ENCODE peak calls at places on chromosomes 5 and 9, in five cellular contexts. Q is SK-N-SH, Y is GM23248, E is GM23338, P is neural progenitor cell. W is an unnamed sample.

GRCh38 chr5:126124706-126125345 is 298.4 kb upstream of the GRAMD2B start:
- DNase-seq in E (peak; percentile 16), P (no peak), Q (no peak), Y (peak; percentile 83), W (no peak)

GRCh38 chr9:6226696-6227095 is 11.1 kb downstream of the IL33 start:
- DNase-seq in E (peak; percentile 42), Y (peak; percentile 25), Q (no peak), P (no peak), W (no peak)

GRCh38 chr9:134413890-134414731 is 87.9 kb downstream of the RXRA start:
- DNase-seq in Q (peak; percentile 76), P (no peak), Y (peak; percentile 95), E (no peak), W (no peak)

GRCh38 chr9:130463141-130463540 is 18.4 kb downstream of the ASS1 start:
- DNase-seq in Y (no peak), E (no peak), P (no peak), Q (no peak), W (no peak)

GRCh38 chr9:32351845-32352244 is 32.6 kb upstream of the ACO1 start:
- DNase-seq in Y (peak; percentile 5), Q (no peak), E (peak; percentile 81), P (peak; percentile 66), W (peak; percentile 7)

GRCh38 chr5:179142434-179143198 is 82.4 kb downstream of the ZNF354C start:
- DNase-seq in E (no peak), P (no peak), Q (peak; percentile 73), Y (peak; percentile 80), W (no peak)

GRCh38 chr9:13146838-13147237 is 132.7 kb downstream of the MPDZ start:
- DNase-seq in Y (no peak), Q (no peak), E (no peak), P (no peak), W (no peak)

GRCh38 chr9:86856259-86856658 is 91.0 kb downstream of the GAS1 start:
- DNase-seq in Q (no peak), E (peak; percentile 17), Y (no peak), P (no peak), W (no peak)

GRCh38 chr5:65151632-65152031 is 330.1 kb downstream of the ADAMTS6 start:
- DNase-seq in E (no peak), P (no peak), Q (no peak), Y (peak; percentile 28), W (no peak)

GRCh38 chr9:77293949-77294348 is 116.6 kb downstream of the VPS13A start:
- DNase-seq in P (no peak), Q (no peak), Y (no peak), E (no peak), W (no peak)

GRCh38 chr5:58072202-58072791 is 387.6 kb downstream of the PLK2 start:
- DNase-seq in Q (peak; percentile 22), P (peak; percentile 41), E (no peak), Y (no peak), W (no peak)

GRCh38 chr5:128706269-128706668 is 168.2 kb upstream of the FBN2 start:
- DNase-seq in E (no peak), Y (peak; percentile 5), Q (no peak), P (no peak), W (no peak)

GRCh38 chr9:14633148-14633547 is 60.1 kb downstream of the ZDHHC21 start:
- DNase-seq in E (peak; percentile 58), P (peak; percentile 2), Q (no peak), Y (no peak), W (no peak)

GRCh38 chr5:44830951-44831350 is 22.2 kb downstream of the MRPS30 start:
- DNase-seq in P (no peak), Y (no peak), Q (no peak), E (no peak), W (no peak)

GRCh38 chr9:99971410-99971809 is 65.0 kb downstream of the STX17 start:
- DNase-seq in Y (no peak), P (no peak), Q (no peak), E (peak; percentile 23), W (no peak)

GRCh38 chr5:128927644-128928043 is 37.6 kb upstream of the SLC27A6 start:
- DNase-seq in P (no peak), E (no peak), Y (no peak), Q (no peak), W (no peak)

GRCh38 chr5:91296691-91297143 is 86.4 kb downstream of the ARRDC3 start:
- DNase-seq in E (no peak), Y (peak; percentile 93), Q (no peak), P (no peak), W (no peak)

GRCh38 chr5:13990896-13991295 is 46.4 kb upstream of the DNAH5 start:
- DNase-seq in P (no peak), Y (no peak), Q (no peak), E (no peak), W (no peak)

GRCh38 chr9:69919461-69920061 is 98.9 kb downstream of the CFAP95 start:
- DNase-seq in E (peak; percentile 84), Y (peak; percentile 83), P (peak; percentile 78), Q (peak; percentile 69), W (peak; percentile 54)

GRCh38 chr5:73985145-73985544 is 359.1 kb downstream of the ARHGEF28 start:
- DNase-seq in P (peak; percentile 40), Y (peak; percentile 42), Q (peak; percentile 22), E (peak; percentile 36), W (no peak)

GRCh38 chr9:137221477-137222111 is 446 bp downstream of the RNF208 start:
- DNase-seq in Y (no peak), Q (peak; percentile 63), E (peak; percentile 71), P (peak; percentile 47), W (no peak)

GRCh38 chr5:73443725-73444498 is 4.7 kb downstream of the FOXD1 start:
- DNase-seq in Y (peak; percentile 22), P (peak; percentile 92), Q (no peak), E (peak; percentile 95), W (no peak)

GRCh38 chr9:124456341-124457078 is 6.3 kb downstream of the ADGRD2 start:
- DNase-seq in P (no peak), E (no peak), Q (no peak), Y (no peak), W (no peak)

GRCh38 chr5:132427285-132428146 is 58.0 kb downstream of the SLC22A5 start:
- DNase-seq in P (no peak), Y (peak; percentile 30), Q (peak; percentile 36), E (no peak), W (peak; percentile 76)

GRCh38 chr9:124708070-124708469 is 63.0 kb downstream of the NR6A1 start:
- DNase-seq in Q (no peak), Y (no peak), P (no peak), E (no peak), W (no peak)

GRCh38 chr9:94030318-94031179 is 53.7 kb upstream of the PTPDC1 start:
- DNase-seq in Q (peak; percentile 95), E (peak; percentile 93), Y (peak; percentile 97), P (peak; percentile 90), W (peak; percentile 79)

GRCh38 chr9:94031380-94031779 is 52.9 kb upstream of the PTPDC1 start:
- DNase-seq in Y (peak; percentile 67), P (no peak), E (no peak), Q (no peak), W (no peak)

GRCh38 chr9:94029932-94030317 is 54.3 kb upstream of the PTPDC1 start:
- DNase-seq in Q (no peak), P (no peak), Y (no peak), E (no peak), W (no peak)

GRCh38 chr9:94033383-94033782 is 50.9 kb upstream of the PTPDC1 start:
- DNase-seq in E (no peak), P (no peak), Q (no peak), Y (no peak), W (no peak)

GRCh38 chr9:94031946-94032345 is 52.3 kb upstream of the PTPDC1 start:
- DNase-seq in E (no peak), Q (no peak), Y (peak; percentile 58), P (no peak), W (no peak)
- H3K4me3 ChIP-seq in E (peak overlapping the region; percentile 74), Q (no peak overlapping the region), Y (peak overlapping the region; percentile 92), P (no peak overlapping the region), W (no peak overlapping the region)

DNA sequence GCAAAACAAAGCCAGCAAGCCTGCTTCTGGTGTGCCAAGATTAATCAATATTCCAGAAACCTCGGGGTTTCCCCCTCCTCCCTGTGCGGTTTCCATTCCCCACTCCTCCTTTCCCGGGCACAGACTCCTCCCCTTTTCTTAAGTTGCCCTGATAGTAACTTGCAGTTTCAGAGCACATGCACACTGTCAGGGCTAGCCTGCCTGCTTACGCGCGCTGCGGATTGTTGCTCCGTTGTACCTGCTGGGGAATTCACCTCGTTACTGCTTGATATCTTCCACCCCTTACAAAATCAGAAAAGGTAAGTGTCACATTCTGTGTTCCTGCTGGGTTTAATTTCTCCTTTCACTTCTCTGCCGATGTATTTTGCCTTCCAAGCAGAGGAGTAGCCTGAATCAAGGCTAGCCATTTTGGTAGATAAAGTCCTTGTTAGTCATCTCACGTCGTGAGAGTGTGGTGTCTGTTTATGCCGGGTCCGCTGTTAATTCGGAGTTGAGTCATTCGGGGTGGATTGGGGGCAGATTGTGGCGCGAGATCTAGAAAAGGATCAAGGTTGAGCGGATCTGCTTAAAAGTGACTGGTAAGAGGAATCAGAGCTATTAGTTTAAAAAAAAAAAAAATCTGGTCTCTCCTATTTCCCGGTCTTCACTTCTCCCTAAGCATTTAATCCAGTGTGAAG is at the start of gene SLC1A3:
- DNase-seq in Y (peak; percentile 87), Q (no peak), E (peak; percentile 84), P (peak; percentile 85), W (no peak)
- H3K27ac ChIP-seq in Y (peak within 1 kb of the TSS; percentile 50), Q (no peak within 1 kb of the TSS), E (peak within 1 kb of the TSS; percentile 6), P (no peak within 1 kb of the TSS), W (no peak within 1 kb of the TSS)

GRCh38 chr9:19156805-19157204 is 29.5 kb upstream of the PLIN2 start:
- DNase-seq in Y (peak; percentile 79), E (no peak), Q (no peak), P (no peak), W (no peak)

GRCh38 chr9:19156026-19156474 is 28.8 kb upstream of the PLIN2 start:
- DNase-seq in Q (no peak), P (no peak), E (no peak), Y (no peak), W (no peak)

GRCh38 chr9:19151425-19152159 is 24.3 kb upstream of the PLIN2 start:
- DNase-seq in P (no peak), Q (no peak), Y (no peak), E (no peak), W (no peak)

GRCh38 chr9:19154135-19154612 is 26.9 kb upstream of the PLIN2 start:
- DNase-seq in Q (no peak), P (no peak), E (no peak), Y (peak; percentile 85), W (no peak)

GRCh38 chr9:19155106-19155999 is 28.1 kb upstream of the PLIN2 start:
- DNase-seq in Y (no peak), P (no peak), Q (no peak), E (no peak), W (no peak)
- TF ChIP-seq EZH2phosphoT487 in Y (no peak), P (no peak), Q (no peak), E (no peak), W (no peak)

DNA sequence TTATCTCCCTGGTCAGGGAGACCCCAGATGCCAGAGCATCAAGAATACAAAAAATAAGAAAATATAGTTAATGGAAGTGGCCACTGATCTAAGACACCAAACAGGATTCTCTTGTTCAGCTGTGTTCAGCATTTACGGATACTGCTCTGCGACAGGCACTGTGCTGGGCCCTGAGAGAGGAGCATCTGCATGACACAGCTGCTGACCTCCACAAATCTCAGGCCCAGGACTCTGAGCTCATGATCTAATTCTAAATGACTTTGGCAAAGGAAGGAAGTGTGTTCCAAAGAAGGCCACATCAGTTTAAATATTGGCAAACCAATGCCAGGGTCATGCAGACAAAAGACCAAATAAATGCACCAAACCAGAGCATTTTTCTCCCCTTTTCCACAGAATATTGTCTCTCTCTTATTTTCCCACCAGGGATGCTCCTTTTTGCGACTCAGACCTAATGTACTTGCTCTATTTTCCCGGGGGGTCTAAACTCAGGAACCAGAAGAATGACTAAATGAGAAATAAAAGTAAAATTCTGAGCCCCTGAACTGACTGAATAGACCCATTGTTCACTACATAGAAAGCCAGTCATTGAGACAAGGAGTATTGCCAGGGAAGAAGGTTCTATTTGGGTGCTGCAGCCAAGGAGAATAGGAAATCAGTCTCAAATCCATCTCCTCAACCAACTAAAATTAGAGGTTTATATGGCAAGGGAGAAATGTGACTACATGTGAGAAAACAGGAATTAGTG is 1.4 kb upstream of the AGGF1 start:
- DNase-seq in Q (no peak), E (no peak), P (no peak), Y (no peak), W (no peak)
- H3K4me3 ChIP-seq in Q (no peak overlapping the region), E (no peak overlapping the region), P (no peak overlapping the region), Y (no peak overlapping the region), W (no peak overlapping the region)